ENCODE peak calls at places on chromosome 6, in seven cellular contexts. J, K, N, Q, V, S and U are unnamed samples.
A peak's percentile ranks its signal among the peaks of the same experiment; 100 is the strongest.

GRCh38 chr6:118752803-118753202 is 101.4 kb upstream of the CEP85L start:
- DNase-seq in J (no peak), K (no peak), N (no peak), Q (no peak), V (no peak), S (no peak), U (no peak)

GRCh38 chr6:7728855-7729590 is 3.1 kb downstream of the BMP6 start:
- DNase-seq in J (peak; percentile 48), K (no peak), N (peak; percentile 68), Q (no peak), V (peak; percentile 59), S (no peak), U (peak; percentile 38)

GRCh38 chr6:110307368-110307767 is 50.8 kb downstream of the METTL24 start:
- DNase-seq in J (no peak), K (no peak), N (no peak), Q (no peak), V (no peak), S (no peak), U (no peak)

GRCh38 chr6:81451787-81452186 is 300.7 kb downstream of the TENT5A start:
- DNase-seq in J (no peak), K (peak; percentile 70), N (peak; percentile 55), Q (no peak), V (peak; percentile 4), S (peak; percentile 98), U (peak; percentile 89)

GRCh38 chr6:116385462-116385807 is 14.7 kb downstream of the DSE start:
- DNase-seq in J (no peak), K (no peak), N (peak; percentile 69), Q (no peak), V (no peak), S (no peak), U (peak; percentile 87)

GRCh38 chr6:157219201-157220200 is 103.8 kb downstream of the TMEM242 start:
- DNase-seq in J (no peak), K (no peak), N (peak; percentile 58), Q (no peak), V (peak; percentile 39), S (no peak), U (peak; percentile 65)

GRCh38 chr6:105835373-105835772 is 250.8 kb upstream of the PRDM1 start:
- DNase-seq in J (peak; percentile 78), K (peak; percentile 42), N (peak; percentile 42), Q (no peak), V (peak; percentile 79), S (peak; percentile 21), U (no peak)

GRCh38 chr6:132405143-132405915 is 4.1 kb upstream of the MOXD1 start:
- DNase-seq in J (no peak), K (no peak), N (peak; percentile 45), Q (peak; percentile 45), V (no peak), S (no peak), U (peak; percentile 77)

GRCh38 chr6:82013561-82014275 is 233.8 kb downstream of the IBTK start:
- DNase-seq in J (no peak), K (no peak), N (peak; percentile 53), Q (no peak), V (no peak), S (no peak), U (peak; percentile 80)

GRCh38 chr6:9482030-9482731 is 932.7 kb downstream of the TFAP2A start:
- DNase-seq in J (no peak), K (peak; percentile 35), N (peak; percentile 92), Q (no peak), V (peak; percentile 11), S (peak; percentile 78), U (peak; percentile 96)

GRCh38 chr6:137370871-137371633 is 123.1 kb downstream of the OLIG3 start:
- DNase-seq in J (no peak), K (no peak), N (no peak), Q (peak; percentile 42), V (peak; percentile 63), S (peak; percentile 2), U (no peak)

GRCh38 chr6:22892452-22892851 is 323.1 kb downstream of the HDGFL1 start:
- DNase-seq in J (no peak), K (peak; percentile 67), N (peak; percentile 91), Q (no peak), V (no peak), S (no peak), U (peak; percentile 95)

GRCh38 chr6:1393641-1394283 is 4.4 kb downstream of the FOXF2 start:
- DNase-seq in J (peak; percentile 52), K (no peak), N (no peak), Q (no peak), V (peak; percentile 42), S (no peak), U (no peak)
- TF ChIP-seq EZH2 in J (peak; percentile 98), K (peak; percentile 94), N (peak; percentile 28), Q (no peak), V (peak; percentile 97), S (no peak), U (no peak)

DNA sequence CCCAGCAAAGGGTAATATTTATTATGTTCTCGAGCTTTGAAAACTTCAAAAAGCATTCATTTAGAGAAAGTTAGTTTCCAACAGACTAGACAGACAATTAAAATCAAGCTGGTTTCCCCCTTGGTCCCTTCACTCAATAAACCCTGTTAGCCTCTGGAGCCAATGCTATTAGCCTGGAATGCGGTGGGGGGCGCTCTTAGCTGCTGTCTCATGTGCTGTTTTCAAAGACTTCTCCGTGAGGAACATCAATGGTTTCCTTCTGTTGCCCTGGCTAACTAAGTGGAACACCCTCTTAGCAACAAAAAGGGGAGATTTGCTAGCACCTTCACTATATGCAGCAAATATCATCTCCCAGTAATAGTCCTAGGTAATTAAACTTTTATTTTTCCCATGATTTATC is 86.4 kb downstream of the LY86 start:
- DNase-seq in J (peak; percentile 56), K (no peak), N (peak; percentile 21), Q (no peak), V (peak; percentile 82), S (no peak), U (peak; percentile 50)
- TF ChIP-seq EZH2phosphoT487 in J (no peak), K (no peak), N (no peak), Q (no peak), V (no peak), S (no peak), U (no peak)

GRCh38 chr6:29796026-29796425 is 31.6 kb upstream of the HLA-G start:
- DNase-seq in J (no peak), K (no peak), N (no peak), Q (no peak), V (no peak), S (no peak), U (no peak)

GRCh38 chr6:29793796-29794195 is 33.8 kb upstream of the HLA-G start:
- DNase-seq in J (no peak), K (no peak), N (no peak), Q (no peak), V (no peak), S (no peak), U (no peak)

GRCh38 chr6:29797966-29798365 is 29.7 kb upstream of the HLA-G start:
- DNase-seq in J (peak; percentile 54), K (no peak), N (no peak), Q (no peak), V (no peak), S (no peak), U (no peak)

GRCh38 chr6:29800254-29800653 is 27.4 kb upstream of the HLA-G start:
- DNase-seq in J (no peak), K (no peak), N (no peak), Q (no peak), V (no peak), S (no peak), U (no peak)

GRCh38 chr6:29797120-29797519 is 30.5 kb upstream of the HLA-G start:
- DNase-seq in J (no peak), K (peak; percentile 19), N (peak; percentile 71), Q (no peak), V (no peak), S (no peak), U (peak; percentile 81)
- TF ChIP-seq EZH2 in J (no peak), K (no peak), N (no peak), Q (no peak), V (no peak), S (no peak), U (no peak)

GRCh38 chr6:43738877-43739641 is 31.0 kb upstream of the VEGFA start:
- DNase-seq in J (no peak), K (no peak), N (no peak), Q (no peak), V (no peak), S (no peak), U (no peak)
- TF ChIP-seq EZH2phosphoT487 in J (no peak), K (no peak), N (no peak), Q (no peak), V (no peak), S (no peak), U (no peak)